ENCODE peak calls at places on chromosomes 6 and 20, in six cellular contexts. R, D, W, I, M and X are unnamed samples.

GRCh38 chr6:54274383-54274782 is 33.9 kb upstream of the TINAG start:
- DNase-seq in R (no peak), D (no peak), W (no peak), I (no peak), M (no peak), X (no peak)

GRCh38 chr6:143962644-143962929 is 45.5 kb downstream of the PLAGL1 start:
- DNase-seq in R (no peak), D (no peak), W (peak; percentile 66), I (no peak), M (no peak), X (no peak)

GRCh38 chr20:56715902-56716519 is 86.9 kb downstream of the TFAP2C start:
- DNase-seq in R (no peak), D (no peak), W (no peak), I (no peak), M (no peak), X (no peak)

GRCh38 chr6:45436544-45437440 is 59.1 kb upstream of the SUPT3H start:
- DNase-seq in R (no peak), D (no peak), W (peak; percentile 81), I (no peak), M (no peak), X (no peak)

GRCh38 chr20:57795977-57796560 is 86.3 kb upstream of the PMEPA1 start:
- DNase-seq in R (no peak), D (no peak), W (no peak), I (no peak), M (no peak), X (no peak)

GRCh38 chr6:37150314-37150713 is 19.6 kb upstream of the PIM1 start:
- DNase-seq in R (no peak), D (no peak), W (no peak), I (no peak), M (no peak), X (no peak)

GRCh38 chr6:37525460-37526357 is 26.0 kb upstream of the CCDC167 start:
- DNase-seq in R (no peak), D (peak; percentile 82), W (peak; percentile 49), I (no peak), M (no peak), X (no peak)

GRCh38 chr6:75882734-75883133 is 133.7 kb downstream of the MYO6 start:
- DNase-seq in R (no peak), D (no peak), W (peak; percentile 41), I (no peak), M (no peak), X (no peak)

GRCh38 chr6:43629505-43630300 is 639 bp upstream of the GTPBP2 start:
- DNase-seq in R (peak; percentile 98), D (peak; percentile 90), W (peak; percentile 99), I (peak; percentile 97), M (peak; percentile 96), X (peak; percentile 97)

GRCh38 chr6:56839533-56840183 is 115.2 kb upstream of the BEND6 start:
- DNase-seq in R (no peak), D (no peak), W (no peak), I (no peak), M (no peak), X (no peak)

GRCh38 chr6:56837322-56837894 is 117.5 kb upstream of the BEND6 start:
- DNase-seq in R (no peak), D (no peak), W (no peak), I (no peak), M (no peak), X (no peak)

GRCh38 chr6:56840467-56841371 is 114.2 kb upstream of the BEND6 start:
- DNase-seq in R (no peak), D (no peak), W (peak; percentile 34), I (no peak), M (no peak), X (no peak)

GRCh38 chr6:56838016-56838555 is 116.8 kb upstream of the BEND6 start:
- DNase-seq in R (no peak), D (no peak), W (no peak), I (no peak), M (no peak), X (no peak)

GRCh38 chr6:56838965-56839364 is 115.9 kb upstream of the BEND6 start:
- DNase-seq in R (no peak), D (no peak), W (no peak), I (no peak), M (no peak), X (no peak)
- H3K4me1 ChIP-seq in R (no peaks in the 10 kb centered on the region), D (no peaks in the 10 kb centered on the region), W (peaks cover 26% of the 10 kb centered on the region), I (peaks cover 18% of the 10 kb centered on the region), M (peaks cover 4% of the 10 kb centered on the region), X (peaks cover 65% of the 10 kb centered on the region)

GRCh38 chr20:38145094-38146075 is 19.7 kb downstream of the TGM2 start:
- DNase-seq in R (no peak), D (no peak), W (no peak), I (no peak), M (peak; percentile 64), X (no peak)

GRCh38 chr20:38144608-38145093 is 20.4 kb downstream of the TGM2 start:
- DNase-seq in R (no peak), D (no peak), W (no peak), I (no peak), M (no peak), X (no peak)

GRCh38 chr20:38143238-38143645 is 21.8 kb downstream of the TGM2 start:
- DNase-seq in R (no peak), D (no peak), W (no peak), I (no peak), M (no peak), X (no peak)

GRCh38 chr20:38141889-38142494 is 23.1 kb downstream of the TGM2 start:
- DNase-seq in R (no peak), D (no peak), W (no peak), I (no peak), M (no peak), X (no peak)

GRCh38 chr20:38143646-38144554 is 21.2 kb downstream of the TGM2 start:
- DNase-seq in R (peak; percentile 74), D (no peak), W (peak; percentile 60), I (no peak), M (no peak), X (peak; percentile 57)
- H3K27me3 ChIP-seq in R (no peaks in the 10 kb centered on the region), D (no peaks in the 10 kb centered on the region), W (no peaks in the 10 kb centered on the region), I (no peaks in the 10 kb centered on the region), M (no peaks in the 10 kb centered on the region), X (no peaks in the 10 kb centered on the region)

GRCh38 chr6:1393641-1394283 is 4.4 kb downstream of the FOXF2 start:
- DNase-seq in R (no peak), D (no peak), W (no peak), I (no peak), M (no peak), X (no peak)
- H3K4me3 ChIP-seq in R (peak overlapping the region; percentile 32), D (peak overlapping the region; percentile 40), W (peak overlapping the region; percentile 9), I (peak overlapping the region; percentile 48), M (no peak overlapping the region), X (peak overlapping the region; percentile 45)

DNA sequence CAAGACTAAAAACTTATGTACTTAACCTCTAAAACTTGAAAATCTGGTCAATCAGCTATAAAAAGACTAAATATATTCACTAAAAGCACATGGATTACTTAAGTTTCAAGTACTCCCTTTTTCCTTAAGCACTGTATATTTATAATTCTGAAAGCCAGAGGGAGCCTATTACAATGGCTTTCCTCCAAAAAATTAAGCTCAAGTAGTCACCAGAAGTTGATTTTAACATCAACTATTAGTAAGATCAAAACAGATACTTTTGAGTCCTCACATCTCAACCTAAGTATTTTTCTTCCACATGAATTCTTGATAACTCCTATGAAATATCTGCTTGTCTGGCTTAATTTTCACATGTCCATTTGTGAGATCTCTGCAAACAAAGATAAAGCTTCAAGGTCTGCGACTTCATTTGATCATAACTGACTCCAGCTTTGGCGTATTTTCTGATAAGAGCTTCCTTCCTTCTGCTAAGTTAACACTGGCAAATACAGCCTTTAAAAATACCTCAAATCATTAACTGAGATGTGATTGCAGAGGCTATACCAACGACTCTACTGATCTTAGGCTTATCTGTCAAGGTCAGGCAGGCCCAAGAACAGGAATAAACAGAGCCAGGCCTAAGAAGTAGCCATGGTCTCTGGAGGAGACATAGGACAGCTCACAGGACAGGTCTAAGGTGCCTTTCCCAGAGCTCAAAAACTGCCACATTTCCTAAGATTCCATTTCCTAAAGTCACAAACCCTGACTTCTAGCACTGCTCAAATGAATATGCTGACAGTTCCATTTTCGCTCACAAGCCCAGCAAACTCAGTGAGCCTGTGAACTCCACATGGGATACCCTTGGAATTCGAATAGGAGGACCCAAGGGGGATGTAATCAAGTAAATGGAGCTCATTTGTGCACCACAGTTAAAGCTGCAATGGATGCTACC is 10.0 kb downstream of the SNX5 start:
- DNase-seq in R (no peak), D (no peak), W (peak; percentile 40), I (no peak), M (no peak), X (no peak)
- H3K4me1 ChIP-seq in R (no peaks in the 10 kb centered on the region), D (no peaks in the 10 kb centered on the region), W (peaks cover 24% of the 10 kb centered on the region), I (peaks cover 25% of the 10 kb centered on the region), M (peaks cover 34% of the 10 kb centered on the region), X (peaks cover 50% of the 10 kb centered on the region)